ENCODE peak calls at places on chromosomes 3 and 15, in ten cellular contexts. A, E, S, X, J, F, B, P, H and I are unnamed samples.

GRCh38 chr15:54803139-54803808 is 393.5 kb downstream of the RSL24D1 start:
- DNase-seq in A (no peak), E (no peak), S (no peak), X (peak; percentile 33), J (no peak), F (no peak), B (no peak), P (no peak), H (no peak), I (no peak)

GRCh38 chr3:184751204-184751809 is 39.4 kb upstream of the MAGEF1 start:
- DNase-seq in A (no peak), E (no peak), S (no peak), X (no peak), J (no peak), F (no peak), B (no peak), P (no peak), H (peak; percentile 73), I (no peak)

GRCh38 chr3:182389041-182389815 is 404.1 kb upstream of the ATP11B start:
- DNase-seq in A (peak; percentile 4), E (no peak), S (no peak), X (no peak), J (no peak), F (no peak), B (no peak), P (no peak), H (peak; percentile 56), I (no peak)

GRCh38 chr3:128311441-128311844 is 155.2 kb downstream of the DNAJB8 start:
- DNase-seq in A (no peak), E (no peak), S (no peak), X (no peak), J (peak; percentile 9), F (no peak), B (no peak), P (no peak), H (no peak), I (no peak)

GRCh38 chr3:183477801-183478456 is 49.5 kb upstream of the MCF2L2 start:
- DNase-seq in A (no peak), E (no peak), S (no peak), X (no peak), J (no peak), F (no peak), B (no peak), P (no peak), H (no peak), I (no peak)

GRCh38 chr15:58518626-58519025 is 86.8 kb downstream of the LIPC start:
- DNase-seq in A (no peak), E (no peak), S (no peak), X (no peak), J (no peak), F (no peak), B (no peak), P (peak; percentile 56), H (no peak), I (no peak)

GRCh38 chr15:36401586-36401966 is 177.8 kb upstream of the CDIN1 start:
- DNase-seq in A (no peak), E (no peak), S (no peak), X (no peak), J (no peak), F (no peak), B (no peak), P (no peak), H (no peak), I (no peak)

GRCh38 chr3:188449421-188449820 is 295.5 kb downstream of the LPP start:
- DNase-seq in A (no peak), E (no peak), S (no peak), X (no peak), J (no peak), F (no peak), B (no peak), P (no peak), H (no peak), I (no peak)

GRCh38 chr15:58457466-58457965 is 25.7 kb downstream of the LIPC start:
- DNase-seq in A (no peak), E (no peak), S (no peak), X (peak; percentile 92), J (no peak), F (no peak), B (no peak), P (no peak), H (no peak), I (no peak)

GRCh38 chr3:88936837-88937236 is 170.6 kb upstream of the EPHA3 start:
- DNase-seq in A (no peak), E (no peak), S (no peak), X (no peak), J (no peak), F (no peak), B (no peak), P (no peak), H (no peak), I (no peak)

GRCh38 chr3:43737001-43737440 is 46.3 kb downstream of the ABHD5 start:
- DNase-seq in A (no peak), E (no peak), S (no peak), X (no peak), J (no peak), F (peak; percentile 57), B (no peak), P (no peak), H (no peak), I (no peak)

GRCh38 chr3:49940667-49941249 is 808 bp downstream of the RBM6 start:
- DNase-seq in A (no peak), E (no peak), S (no peak), X (no peak), J (no peak), F (no peak), B (no peak), P (no peak), H (no peak), I (no peak)

GRCh38 chr3:141521781-141522180 is 35.0 kb downstream of the RASA2 start:
- DNase-seq in A (no peak), E (no peak), S (no peak), X (no peak), J (no peak), F (no peak), B (no peak), P (no peak), H (no peak), I (no peak)

GRCh38 chr3:87503901-87504498 is 227.6 kb upstream of the POU1F1 start:
- DNase-seq in A (peak; percentile 37), E (no peak), S (no peak), X (peak; percentile 70), J (peak; percentile 25), F (no peak), B (no peak), P (no peak), H (peak; percentile 28), I (peak; percentile 29)

GRCh38 chr15:82952156-82953081 is at the start of gene HOMER2:
- DNase-seq in A (peak; percentile 32), E (peak; percentile 29), S (no peak), X (no peak), J (no peak), F (no peak), B (peak; percentile 66), P (peak; percentile 10), H (peak; percentile 85), I (no peak)

GRCh38 chr3:196969001-196969659 is 497 bp upstream of the PIGZ start:
- DNase-seq in A (no peak), E (peak; percentile 60), S (peak; percentile 9), X (peak; percentile 37), J (no peak), F (peak; percentile 65), B (peak; percentile 67), P (peak; percentile 28), H (no peak), I (no peak)

GRCh38 chr3:58635371-58636285 is 30.9 kb downstream of the FAM3D start:
- DNase-seq in A (no peak), E (no peak), S (no peak), X (no peak), J (no peak), F (no peak), B (no peak), P (no peak), H (no peak), I (no peak)

GRCh38 chr3:33060609-33061337 is 36.2 kb downstream of the GLB1 start:
- DNase-seq in A (no peak), E (peak; percentile 60), S (peak; percentile 38), X (no peak), J (no peak), F (no peak), B (no peak), P (peak; percentile 41), H (peak; percentile 94), I (no peak)

GRCh38 chr15:62758126-62758951 is 284.2 kb upstream of the TPM1 start:
- DNase-seq in A (no peak), E (no peak), S (no peak), X (peak; percentile 90), J (no peak), F (no peak), B (peak; percentile 63), P (no peak), H (peak; percentile 49), I (no peak)

GRCh38 chr15:100919481-100920405 is 586 bp downstream of the LRRK1 start:
- DNase-seq in A (no peak), E (no peak), S (no peak), X (peak; percentile 51), J (no peak), F (peak; percentile 74), B (no peak), P (peak; percentile 2), H (no peak), I (no peak)

GRCh38 chr3:156037356-156037755 is 83.0 kb upstream of the KCNAB1 start:
- DNase-seq in A (no peak), E (no peak), S (no peak), X (no peak), J (no peak), F (no peak), B (no peak), P (no peak), H (no peak), I (no peak)